ENCODE peak calls at places on chromosome 18, in eight cellular contexts. E is fibroblast of lung, P is breast epithelium, H is skeletal muscle cell, Q is brain microvascular endothelial cell, G is adrenal gland, A is fibroblast of mammary gland, N is colonic mucosa. R is an unnamed sample.

GRCh38 chr18:69725009-69725408 is 222.7 kb downstream of the CD226 start:
- DNase-seq in E (peak; percentile 14), H (no peak), G (no peak), Q (no peak), A (peak; percentile 61), P (no peak), N (no peak), R (no peak)

GRCh38 chr18:62033756-62034155 is 140.9 kb upstream of the RNF152 start:
- DNase-seq in P (no peak), H (no peak), N (no peak), E (no peak), G (no peak), A (peak; percentile 15), Q (no peak), R (no peak)

GRCh38 chr18:5630766-5631413 is 87.1 kb upstream of the EPB41L3 start:
- DNase-seq in A (peak; percentile 50), P (no peak), N (no peak), H (no peak), G (no peak), E (peak; percentile 66), Q (peak; percentile 21), R (no peak)

GRCh38 chr18:21853972-21854563 is 113.5 kb downstream of the MIB1 start:
- DNase-seq in P (no peak), H (no peak), Q (no peak), G (no peak), A (peak; percentile 5), E (peak; percentile 54), N (no peak), R (no peak)

GRCh38 chr18:47420130-47420529 is 168.7 kb upstream of the SKOR2 start:
- DNase-seq in A (no peak), E (no peak), G (no peak), Q (no peak), P (no peak), N (no peak), H (no peak), R (no peak)

GRCh38 chr18:28108801-28109200 is 68.1 kb downstream of the CDH2 start:
- DNase-seq in A (peak; percentile 41), G (no peak), H (no peak), Q (no peak), N (no peak), E (no peak), P (no peak), R (no peak)

GRCh38 chr18:53004798-53005197 is 664.8 kb downstream of the DCC start:
- DNase-seq in E (no peak), Q (no peak), A (no peak), N (no peak), P (no peak), H (no peak), G (no peak), R (no peak)

GRCh38 chr18:34219651-34220050 is 5.1 kb downstream of the NOL4 start:
- DNase-seq in E (no peak), P (no peak), G (no peak), Q (no peak), A (no peak), N (no peak), H (no peak), R (no peak)

GRCh38 chr18:62669225-62669624 is 46.1 kb upstream of the PHLPP1 start:
- DNase-seq in E (no peak), H (no peak), A (no peak), P (no peak), N (no peak), Q (no peak), G (no peak), R (no peak)

GRCh38 chr18:74065366-74065765 is 82.3 kb downstream of the FBXO15 start:
- DNase-seq in Q (no peak), P (no peak), G (no peak), N (no peak), H (no peak), E (no peak), A (no peak), R (no peak)

GRCh38 chr18:21599585-21600525 is 649 bp downstream of the ESCO1 start:
- DNase-seq in P (peak; percentile 51), E (no peak), Q (no peak), G (peak; percentile 62), N (peak; percentile 62), H (no peak), A (no peak), R (peak; percentile 71)

GRCh38 chr18:32095571-32096229 is 4.0 kb downstream of the RNF138 start:
- DNase-seq in N (no peak), H (no peak), E (no peak), A (no peak), Q (no peak), P (no peak), G (no peak), R (no peak)

GRCh38 chr18:67513285-67513684 is 3.2 kb downstream of the DSEL start:
- DNase-seq in H (no peak), E (peak; percentile 7), N (no peak), Q (peak; percentile 12), P (no peak), A (no peak), G (no peak), R (no peak)

GRCh38 chr18:69635482-69635881 is 234.8 kb downstream of the DOK6 start:
- DNase-seq in Q (no peak), P (no peak), A (no peak), E (no peak), H (no peak), N (no peak), G (no peak), R (no peak)

GRCh38 chr18:54162431-54162830 is 62.0 kb downstream of the MBD2 start:
- DNase-seq in G (no peak), A (peak; percentile 86), P (no peak), Q (peak; percentile 72), E (peak; percentile 20), H (peak; percentile 55), N (no peak), R (no peak)

GRCh38 chr18:49813321-49814146 is at the start of gene ACAA2:
- DNase-seq in E (peak; percentile 93), A (peak; percentile 92), G (peak; percentile 90), P (peak; percentile 81), H (peak; percentile 57), N (peak; percentile 94), Q (peak; percentile 66), R (peak; percentile 78)

GRCh38 chr18:25646971-25647370 is 295.0 kb upstream of the ZNF521 start:
- DNase-seq in Q (no peak), G (no peak), P (no peak), A (peak; percentile 91), H (peak; percentile 38), N (no peak), E (peak; percentile 82), R (no peak)

GRCh38 chr18:33901894-33902512 is 322.7 kb downstream of the NOL4 start:
- DNase-seq in Q (no peak), G (no peak), H (no peak), A (no peak), P (no peak), N (no peak), E (no peak), R (no peak)

GRCh38 chr18:50662177-50662576 is 102.3 kb downstream of the MAPK4 start:
- DNase-seq in G (no peak), H (no peak), P (no peak), N (peak; percentile 24), A (peak; percentile 31), E (peak; percentile 3), Q (no peak), R (no peak)

GRCh38 chr18:61984293-61984692 is 91.5 kb upstream of the RNF152 start:
- DNase-seq in H (no peak), N (no peak), G (no peak), P (no peak), A (no peak), E (no peak), Q (no peak), R (no peak)

GRCh38 chr18:35410561-35410960 is 33.4 kb upstream of the ZNF396 start:
- DNase-seq in G (no peak), Q (no peak), H (no peak), E (no peak), N (no peak), A (no peak), P (no peak), R (no peak)

DNA sequence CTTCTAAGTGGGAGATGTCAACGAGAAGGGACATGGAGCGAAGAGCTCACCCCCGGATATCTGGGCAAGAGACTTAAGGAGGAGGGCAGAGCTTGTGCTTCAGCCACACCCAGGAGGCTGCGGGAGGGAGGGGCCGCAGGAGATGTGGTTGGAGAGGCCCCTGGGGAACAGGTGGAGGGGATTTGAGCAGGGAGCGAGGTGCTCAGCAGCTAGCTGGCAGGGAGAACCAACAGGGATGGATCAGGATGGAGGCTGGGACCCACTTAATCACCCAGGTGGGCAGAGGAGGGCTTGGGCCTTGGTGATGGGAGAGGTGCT is 78.3 kb downstream of the MBP start:
- DNase-seq in E (no peak), G (no peak), A (no peak), P (no peak), Q (no peak), N (no peak), H (no peak), R (no peak)
- H3K4me3 ChIP-seq in E (no peak overlapping the region), G (no peak overlapping the region), A (no peak overlapping the region), P (no peak overlapping the region), Q (no peak overlapping the region), N (no peak overlapping the region), H (no peak overlapping the region), R (no peak overlapping the region)

GRCh38 chr18:43680096-43680495 is 402.8 kb upstream of the SYT4 start:
- DNase-seq in H (no peak), E (peak; percentile 71), P (no peak), G (no peak), N (no peak), Q (no peak), A (peak; percentile 49), R (no peak)
- H3K4me3 ChIP-seq in H (no peak overlapping the region), E (no peak overlapping the region), P (no peak overlapping the region), G (no peak overlapping the region), N (no peak overlapping the region), Q (no peak overlapping the region), A (no peak overlapping the region), R (no peak overlapping the region)

DNA sequence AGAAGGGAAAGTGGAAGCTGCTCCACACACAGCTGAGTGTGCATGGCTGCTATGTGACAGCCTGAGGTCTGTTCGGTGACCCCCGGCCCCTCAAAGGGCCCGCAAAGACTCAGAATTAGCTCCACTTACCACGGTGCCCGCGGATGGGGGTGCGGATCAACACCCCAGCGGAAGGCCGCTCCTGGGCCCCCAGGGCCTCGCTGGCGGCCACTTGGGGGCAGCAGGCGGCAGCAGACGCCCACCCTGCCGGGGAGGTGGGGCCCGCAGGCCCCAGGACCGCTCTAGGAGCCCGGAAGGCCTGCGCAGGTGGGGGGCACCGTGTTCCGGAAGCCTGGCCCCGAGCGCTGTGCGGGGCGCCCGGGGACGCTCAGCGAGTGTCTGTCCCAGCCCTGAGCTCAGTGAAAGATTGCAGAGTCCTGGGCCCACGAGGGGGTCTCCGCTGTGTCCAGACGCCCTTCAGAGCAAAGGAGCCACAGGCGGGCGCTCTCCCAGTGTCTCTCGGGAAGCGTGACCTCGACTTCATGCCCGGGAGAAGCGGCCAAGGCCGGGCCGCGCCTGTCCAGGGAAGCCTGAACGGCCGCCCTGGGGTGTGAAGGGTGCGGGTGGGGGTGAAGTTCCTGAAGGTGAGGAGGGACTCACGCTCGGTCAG is 118.6 kb downstream of the VAPA start:
- DNase-seq in P (no peak), Q (no peak), A (no peak), N (no peak), G (no peak), E (no peak), H (no peak), R (no peak)
- H3K4me3 ChIP-seq in P (no peak overlapping the region), Q (peak overlapping the region; percentile 31), A (no peak overlapping the region), N (no peak overlapping the region), G (no peak overlapping the region), E (no peak overlapping the region), H (no peak overlapping the region), R (peak overlapping the region; percentile 13)

DNA sequence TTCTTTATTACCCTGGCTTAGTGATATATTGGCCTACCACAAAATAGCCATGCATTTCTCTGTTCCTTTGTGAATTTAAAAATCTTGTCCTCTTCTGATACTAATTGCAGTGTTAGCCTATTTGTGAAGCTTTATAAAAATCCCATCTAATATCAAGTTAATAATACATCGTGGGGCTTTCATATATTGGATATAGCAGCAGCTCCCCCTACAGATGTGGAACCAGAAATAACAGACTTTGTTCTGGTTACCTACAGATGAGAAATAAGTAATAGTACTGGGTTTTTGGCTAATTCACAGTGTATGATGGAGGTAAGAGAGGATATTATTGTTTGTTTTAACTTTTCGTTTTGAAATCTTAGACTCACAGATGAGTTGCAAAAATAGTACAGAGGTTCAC is 1661.7 kb upstream of the PIK3C3 start:
- DNase-seq in E (peak; percentile 65), H (no peak), P (no peak), A (peak; percentile 5), G (no peak), Q (no peak), N (no peak), R (no peak)
- H3K4me3 ChIP-seq in E (no peak overlapping the region), H (no peak overlapping the region), P (no peak overlapping the region), A (no peak overlapping the region), G (no peak overlapping the region), Q (no peak overlapping the region), N (no peak overlapping the region), R (no peak overlapping the region)